ENCODE peak calls at places on chromosomes 3 and 15, in four cellular contexts. One of them, this sample, is unnamed.
A peak's percentile ranks its signal among the peaks of the same experiment; 100 is the strongest.

GRCh38 chr3:73561494-73561893 is 63.2 kb downstream of the PDZRN3 start:
- DNase-seq in OCI-LY7: no peak
- DNase-seq in WTC11: no peak
- DNase-seq in nephron progenitor cell: no peak
- DNase-seq in this sample: no peak

GRCh38 chr3:149390772-149391212 is 13.3 kb upstream of the TM4SF1 start:
- DNase-seq in OCI-LY7: no peak
- DNase-seq in WTC11: no peak
- DNase-seq in nephron progenitor cell: no peak
- DNase-seq in this sample: no peak

GRCh38 chr15:31934821-31935220 is 95.5 kb upstream of the CHRNA7 start:
- DNase-seq in OCI-LY7: no peak
- DNase-seq in nephron progenitor cell: no peak
- DNase-seq in WTC11: no peak
- DNase-seq in this sample: no peak

GRCh38 chr3:184693011-184693975 is 18.6 kb downstream of the MAGEF1 start:
- DNase-seq in nephron progenitor cell: no peak
- DNase-seq in OCI-LY7: no peak
- DNase-seq in WTC11: no peak
- DNase-seq in this sample: no peak

GRCh38 chr3:149085828-149086231 is 503 bp downstream of the HLTF start:
- DNase-seq in WTC11: no peak
- DNase-seq in nephron progenitor cell: no peak
- DNase-seq in OCI-LY7: peak; percentile 55
- DNase-seq in this sample: peak; percentile 44

GRCh38 chr3:110656394-110656793 is 415.2 kb upstream of the NECTIN3 start:
- DNase-seq in WTC11: no peak
- DNase-seq in nephron progenitor cell: no peak
- DNase-seq in OCI-LY7: no peak
- DNase-seq in this sample: no peak

GRCh38 chr15:53305554-53305953 is 453.9 kb downstream of the WDR72 start:
- DNase-seq in OCI-LY7: no peak
- DNase-seq in WTC11: no peak
- DNase-seq in nephron progenitor cell: no peak
- DNase-seq in this sample: no peak

GRCh38 chr15:55348281-55348778 is 29.3 kb downstream of the PIGB start:
- DNase-seq in OCI-LY7: no peak
- DNase-seq in WTC11: peak; percentile 41
- DNase-seq in nephron progenitor cell: no peak
- DNase-seq in this sample: no peak

GRCh38 chr15:80684697-80685096 is 10.4 kb upstream of the ABHD17C start:
- DNase-seq in nephron progenitor cell: no peak
- DNase-seq in OCI-LY7: no peak
- DNase-seq in WTC11: no peak
- DNase-seq in this sample: no peak

GRCh38 chr15:98906712-98907083 is 100.9 kb downstream of the PGPEP1L start:
- DNase-seq in WTC11: no peak
- DNase-seq in nephron progenitor cell: no peak
- DNase-seq in OCI-LY7: no peak
- DNase-seq in this sample: no peak

GRCh38 chr3:143850877-143851276 is 2.6 kb upstream of the SLC9A9 start:
- DNase-seq in nephron progenitor cell: no peak
- DNase-seq in WTC11: no peak
- DNase-seq in OCI-LY7: no peak
- DNase-seq in this sample: no peak

GRCh38 chr15:38612159-38612863 is 47.7 kb upstream of the RASGRP1 start:
- DNase-seq in nephron progenitor cell: no peak
- DNase-seq in OCI-LY7: no peak
- DNase-seq in WTC11: no peak
- DNase-seq in this sample: no peak

GRCh38 chr15:38134252-38134651 is 118.4 kb upstream of the SPRED1 start:
- DNase-seq in WTC11: no peak
- DNase-seq in nephron progenitor cell: no peak
- DNase-seq in OCI-LY7: no peak
- DNase-seq in this sample: no peak

GRCh38 chr3:132225664-132226063 is 91.5 kb upstream of the ACP3 start:
- DNase-seq in WTC11: no peak
- DNase-seq in OCI-LY7: no peak
- DNase-seq in nephron progenitor cell: no peak
- DNase-seq in this sample: no peak

GRCh38 chr3:22893631-22894377 is 309.3 kb upstream of the UBE2E2 start:
- DNase-seq in nephron progenitor cell: no peak
- DNase-seq in OCI-LY7: no peak
- DNase-seq in WTC11: no peak
- DNase-seq in this sample: no peak

GRCh38 chr15:31387483-31388118 is 61.0 kb downstream of the KLF13 start:
- DNase-seq in WTC11: no peak
- DNase-seq in nephron progenitor cell: no peak
- DNase-seq in OCI-LY7: no peak
- DNase-seq in this sample: peak; percentile 9

GRCh38 chr3:135324246-135324645 is 529.2 kb downstream of the EPHB1 start:
- DNase-seq in OCI-LY7: no peak
- DNase-seq in nephron progenitor cell: no peak
- DNase-seq in WTC11: no peak
- DNase-seq in this sample: no peak

GRCh38 chr15:66936115-66936863 is 129.1 kb upstream of the SMAD3 start:
- DNase-seq in OCI-LY7: no peak
- DNase-seq in WTC11: no peak
- DNase-seq in nephron progenitor cell: no peak
- DNase-seq in this sample: no peak

GRCh38 chr15:71658827-71659729 is 151.3 kb upstream of the NR2E3 start:
- DNase-seq in OCI-LY7: no peak
- DNase-seq in nephron progenitor cell: no peak
- DNase-seq in WTC11: no peak
- DNase-seq in this sample: no peak

GRCh38 chr15:27844018-27844666 is 255.0 kb downstream of the OCA2 start:
- DNase-seq in OCI-LY7: no peak
- DNase-seq in WTC11: no peak
- DNase-seq in nephron progenitor cell: no peak
- DNase-seq in this sample: peak; percentile 7

GRCh38 chr3:36837089-36837488 is 72.7 kb upstream of the DCLK3 start:
- DNase-seq in WTC11: no peak
- DNase-seq in nephron progenitor cell: no peak
- DNase-seq in OCI-LY7: no peak
- DNase-seq in this sample: no peak

GRCh38 chr3:58659051-58659675 is 7.4 kb downstream of the FAM3D start:
- DNase-seq in nephron progenitor cell: no peak
- DNase-seq in OCI-LY7: no peak
- DNase-seq in WTC11: peak; percentile 51
- DNase-seq in this sample: no peak

GRCh38 chr3:46405301-46406079 is 1.4 kb downstream of the CCR5AS start:
- DNase-seq in WTC11: no peak
- DNase-seq in OCI-LY7: no peak
- DNase-seq in nephron progenitor cell: no peak
- DNase-seq in this sample: no peak

GRCh38 chr3:23815879-23816278 is 10.1 kb downstream of the UBE2E1 start:
- DNase-seq in OCI-LY7: no peak
- DNase-seq in nephron progenitor cell: no peak
- DNase-seq in WTC11: no peak
- DNase-seq in this sample: no peak

GRCh38 chr3:160869825-160870224 is 113.8 kb downstream of the PPM1L start:
- DNase-seq in nephron progenitor cell: no peak
- DNase-seq in OCI-LY7: no peak
- DNase-seq in WTC11: no peak
- DNase-seq in this sample: no peak

GRCh38 chr3:120506828-120507774 is 56.3 kb upstream of the FSTL1 start:
- DNase-seq in nephron progenitor cell: peak; percentile 43
- DNase-seq in WTC11: peak; percentile 39
- DNase-seq in OCI-LY7: peak; percentile 17
- DNase-seq in this sample: peak; percentile 10

GRCh38 chr15:64461577-64462162 is 1.3 kb downstream of the ZNF609 start:
- DNase-seq in WTC11: peak; percentile 19
- DNase-seq in OCI-LY7: no peak
- DNase-seq in nephron progenitor cell: peak; percentile 20
- DNase-seq in this sample: peak; percentile 37

GRCh38 chr15:96070636-96071035 is 259.9 kb upstream of the NR2F2 start:
- DNase-seq in OCI-LY7: no peak
- DNase-seq in nephron progenitor cell: no peak
- DNase-seq in WTC11: no peak
- DNase-seq in this sample: no peak

GRCh38 chr3:118863731-118864322 is 170.8 kb downstream of the IGSF11 start:
- DNase-seq in WTC11: peak; percentile 47
- DNase-seq in nephron progenitor cell: peak; percentile 6
- DNase-seq in OCI-LY7: peak; percentile 18
- DNase-seq in this sample: no peak

GRCh38 chr3:100316656-100317069 is 17.9 kb upstream of the NIT2 start:
- DNase-seq in nephron progenitor cell: peak; percentile 13
- DNase-seq in WTC11: no peak
- DNase-seq in OCI-LY7: peak; percentile 64
- DNase-seq in this sample: peak; percentile 41

GRCh38 chr15:90946941-90947576 is 7.6 kb upstream of the RCCD1 start:
- DNase-seq in OCI-LY7: no peak
- DNase-seq in nephron progenitor cell: no peak
- DNase-seq in WTC11: no peak
- DNase-seq in this sample: no peak

GRCh38 chr3:172106989-172107388 is 67.6 kb downstream of the FNDC3B start:
- DNase-seq in OCI-LY7: peak; percentile 92
- DNase-seq in WTC11: no peak
- DNase-seq in nephron progenitor cell: no peak
- DNase-seq in this sample: peak; percentile 43

GRCh38 chr3:113035387-113035982 is 44.7 kb downstream of the GTPBP8 start:
- DNase-seq in OCI-LY7: peak; percentile 49
- DNase-seq in WTC11: peak; percentile 33
- DNase-seq in nephron progenitor cell: peak; percentile 47
- DNase-seq in this sample: peak; percentile 58

GRCh38 chr3:160379628-160380214 is 19.3 kb downstream of the IFT80 start:
- DNase-seq in WTC11: no peak
- DNase-seq in OCI-LY7: no peak
- DNase-seq in nephron progenitor cell: no peak
- DNase-seq in this sample: no peak

GRCh38 chr3:187739561-187740445 is 5.5 kb downstream of the BCL6 start:
- DNase-seq in nephron progenitor cell: peak; percentile 86
- DNase-seq in WTC11: peak; percentile 85
- DNase-seq in OCI-LY7: peak; percentile 87
- DNase-seq in this sample: peak; percentile 81

GRCh38 chr3:43503067-43503728 is 118.6 kb downstream of the ANO10 start:
- DNase-seq in WTC11: no peak
- DNase-seq in nephron progenitor cell: no peak
- DNase-seq in OCI-LY7: peak; percentile 32
- DNase-seq in this sample: peak; percentile 24

GRCh38 chr3:196920733-196921132 is 21.6 kb downstream of the NCBP2 start:
- DNase-seq in nephron progenitor cell: no peak
- DNase-seq in WTC11: no peak
- DNase-seq in OCI-LY7: no peak
- DNase-seq in this sample: no peak

GRCh38 chr3:149174901-149175300 is 45.5 kb downstream of the HPS3 start:
- DNase-seq in nephron progenitor cell: no peak
- DNase-seq in WTC11: no peak
- DNase-seq in OCI-LY7: no peak
- DNase-seq in this sample: peak; percentile 15

GRCh38 chr15:57284535-57284934 is 91.8 kb upstream of the CGNL1 start:
- DNase-seq in OCI-LY7: peak; percentile 59
- DNase-seq in nephron progenitor cell: no peak
- DNase-seq in WTC11: no peak
- DNase-seq in this sample: no peak

DNA sequence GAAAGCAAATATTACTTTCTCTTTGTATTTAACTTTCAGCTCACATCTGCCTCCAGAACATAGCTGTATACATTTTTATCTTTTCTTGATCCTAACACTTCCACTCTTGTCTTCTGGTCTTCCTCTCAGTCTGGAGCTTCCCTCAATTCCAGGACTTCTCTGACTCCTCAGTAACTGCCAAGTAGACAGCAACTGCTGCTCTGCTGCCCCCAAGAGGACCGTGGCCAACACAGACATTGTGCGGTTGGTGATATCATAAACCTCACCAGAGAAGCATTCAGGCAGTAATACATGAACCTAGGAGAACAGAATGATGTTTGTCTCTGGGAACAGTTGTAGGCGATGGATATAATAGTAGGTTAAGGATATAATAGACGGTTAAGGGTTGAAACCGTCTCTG is 45.2 kb upstream of the FGF12 start:
- DNase-seq in nephron progenitor cell: peak; percentile 36
- DNase-seq in WTC11: peak; percentile 61
- DNase-seq in OCI-LY7: no peak
- DNase-seq in this sample: peak; percentile 30
- TF ChIP-seq CTCF in nephron progenitor cell: peak; percentile 44
- TF ChIP-seq CTCF in WTC11: peak; percentile 44
- TF ChIP-seq CTCF in OCI-LY7: peak; percentile 62
- TF ChIP-seq CTCF in this sample: no peak

GRCh38 chr15:34213690-34214089 is 3.8 kb upstream of the KATNBL1 start:
- DNase-seq in OCI-LY7: no peak
- DNase-seq in WTC11: no peak
- DNase-seq in nephron progenitor cell: no peak
- DNase-seq in this sample: no peak
- TF ChIP-seq CTCF in OCI-LY7: peak; percentile 19
- TF ChIP-seq CTCF in WTC11: no peak
- TF ChIP-seq CTCF in nephron progenitor cell: no peak
- TF ChIP-seq CTCF in this sample: no peak

DNA sequence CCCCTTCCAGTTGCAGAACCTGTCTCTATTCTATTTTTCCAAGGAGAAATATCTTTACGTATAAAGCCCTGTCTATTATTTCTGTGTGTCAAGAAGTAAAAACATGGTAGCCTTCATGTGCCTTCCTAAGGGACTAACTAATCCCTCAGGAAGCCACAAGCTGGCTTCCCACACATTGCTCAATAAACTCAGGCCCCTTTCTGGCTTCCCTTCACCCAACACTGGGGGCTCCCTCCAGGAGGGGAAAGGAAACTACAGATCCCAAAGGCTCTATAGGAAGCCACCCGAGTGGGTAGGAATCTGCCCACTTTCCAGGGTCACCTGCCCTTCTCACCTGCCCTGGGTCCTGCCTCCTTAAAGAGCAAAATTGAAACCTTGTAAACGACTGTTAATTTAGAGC is 4.6 kb downstream of the TLE3 start:
- DNase-seq in nephron progenitor cell: no peak
- DNase-seq in OCI-LY7: no peak
- DNase-seq in WTC11: no peak
- DNase-seq in this sample: no peak
- TF ChIP-seq CTCF in nephron progenitor cell: no peak
- TF ChIP-seq CTCF in OCI-LY7: no peak
- TF ChIP-seq CTCF in WTC11: no peak
- TF ChIP-seq CTCF in this sample: no peak

DNA sequence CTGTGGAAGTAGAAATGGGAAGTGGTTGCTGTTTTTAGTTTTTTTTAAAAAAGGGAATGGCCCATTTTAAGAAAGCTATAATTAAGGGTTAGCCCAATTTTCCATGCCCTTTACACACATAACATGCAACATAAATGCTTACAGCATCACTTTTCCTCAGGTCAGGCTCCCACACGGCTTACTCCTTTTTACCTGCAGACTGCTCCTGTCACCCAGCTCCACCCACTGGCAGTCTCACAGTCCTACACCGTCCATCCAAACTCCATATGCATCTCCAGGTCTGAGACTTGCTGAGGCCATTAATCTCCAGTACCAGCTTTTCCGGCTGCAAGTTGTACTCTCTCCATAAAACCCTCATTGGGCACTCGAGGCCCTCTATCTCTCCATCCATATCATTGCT is 19.7 kb downstream of the MORC1 start:
- DNase-seq in OCI-LY7: peak; percentile 10
- DNase-seq in WTC11: peak; percentile 57
- DNase-seq in nephron progenitor cell: peak; percentile 20
- DNase-seq in this sample: no peak
- TF ChIP-seq CTCF in OCI-LY7: peak; percentile 63
- TF ChIP-seq CTCF in WTC11: no peak
- TF ChIP-seq CTCF in nephron progenitor cell: peak; percentile 32
- TF ChIP-seq CTCF in this sample: no peak

GRCh38 chr3:4492240-4493007 is 724 bp upstream of the ITPR1 start:
- DNase-seq in nephron progenitor cell: peak; percentile 57
- DNase-seq in WTC11: peak; percentile 55
- DNase-seq in OCI-LY7: peak; percentile 52
- DNase-seq in this sample: peak; percentile 39
- TF ChIP-seq CTCF in nephron progenitor cell: no peak
- TF ChIP-seq CTCF in WTC11: no peak
- TF ChIP-seq CTCF in OCI-LY7: peak; percentile 36
- TF ChIP-seq CTCF in this sample: no peak